ENCODE peak calls at places on chromosomes 12 and 14, in four cellular contexts. N is K562, F is HepG2, M is GM12878. Y is an unnamed sample.
A peak's percentile ranks its signal among the peaks of the same experiment; 100 is the strongest.

GRCh38 chr12:29778531-29778930 is 5.2 kb downstream of the TMTC1 start:
- DNase-seq in M (no peak), N (no peak), F (no peak), Y (no peak)

GRCh38 chr14:36626150-36626549 is 35.5 kb upstream of the PAX9 start:
- DNase-seq in M (no peak), F (no peak), N (no peak), Y (no peak)

GRCh38 chr14:61476737-61477410 is 155.5 kb downstream of the PRKCH start:
- DNase-seq in N (no peak), F (no peak), M (no peak), Y (no peak)

GRCh38 chr12:39157696-39158342 is 252.4 kb upstream of the CPNE8 start:
- DNase-seq in N (no peak), M (no peak), F (no peak), Y (no peak)

GRCh38 chr14:105092124-105092911 is 27.1 kb upstream of the GPR132 start:
- DNase-seq in M (no peak), N (no peak), F (no peak), Y (peak; percentile 41)

GRCh38 chr14:99773496-99774203 is 19.6 kb upstream of the EML1 start:
- DNase-seq in M (no peak), N (no peak), F (no peak), Y (peak; percentile 47)

GRCh38 chr12:92356405-92356804 is 210.8 kb upstream of the BTG1 start:
- DNase-seq in N (no peak), F (no peak), M (no peak), Y (no peak)

GRCh38 chr12:18595406-18595805 is 142.4 kb downstream of the PLCZ1 start:
- DNase-seq in N (no peak), M (no peak), F (no peak), Y (peak; percentile 29)

GRCh38 chr12:113138826-113139225 is 3.3 kb upstream of the RASAL1 start:
- DNase-seq in N (no peak), F (no peak), M (no peak), Y (no peak)

GRCh38 chr12:94863286-94863685 is 140.2 kb downstream of the NDUFA12 start:
- DNase-seq in F (no peak), N (no peak), M (no peak), Y (no peak)

GRCh38 chr14:51210594-51210993 is 29.5 kb upstream of the TMX1 start:
- DNase-seq in M (no peak), F (no peak), N (no peak), Y (no peak)

GRCh38 chr14:76883437-76883836 is 57.2 kb downstream of the LRRC74A start:
- DNase-seq in M (no peak), F (no peak), N (no peak), Y (no peak)

GRCh38 chr12:75437564-75437963 is 43.0 kb upstream of the GLIPR1 start:
- DNase-seq in M (no peak), F (peak; percentile 39), N (no peak), Y (no peak)

DNA sequence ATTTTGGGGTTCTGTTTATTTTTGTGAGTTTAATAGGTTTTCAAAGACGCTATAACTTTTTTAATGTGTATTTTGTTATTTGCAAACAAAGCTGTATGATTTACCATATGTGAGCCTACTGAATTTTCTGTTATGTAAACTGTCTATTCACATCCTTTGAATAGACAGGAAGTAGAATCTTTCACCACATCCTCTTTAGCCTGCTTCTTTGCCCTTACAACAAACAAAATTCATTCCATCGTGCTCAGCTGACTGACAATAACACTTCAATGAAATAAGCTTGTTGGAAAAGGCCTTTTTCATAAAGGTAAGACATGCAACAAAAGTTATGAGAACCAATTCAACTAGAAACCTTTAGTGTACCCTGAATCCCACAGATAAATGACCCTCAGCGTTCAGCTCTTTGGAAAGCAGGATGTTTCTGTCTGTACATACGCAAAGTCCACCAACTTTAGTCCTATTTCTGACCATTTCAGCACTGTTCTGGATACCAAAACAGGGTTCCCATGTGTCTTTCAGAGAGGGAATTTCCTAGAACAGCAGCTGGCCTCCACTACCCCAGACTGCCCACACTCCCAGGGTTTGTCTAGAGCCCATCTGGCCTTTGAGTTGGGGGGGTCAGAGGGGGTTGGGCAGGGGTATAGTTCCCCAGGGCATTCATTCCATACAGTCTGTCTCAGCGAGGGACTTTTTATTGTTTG is 71.3 kb downstream of the DUSP6 start:
- DNase-seq in N (no peak), M (no peak), F (no peak), Y (no peak)
- TF ChIP-seq CREB1 in N (no peak), M (no peak), F (no peak), Y (no peak)

DNA sequence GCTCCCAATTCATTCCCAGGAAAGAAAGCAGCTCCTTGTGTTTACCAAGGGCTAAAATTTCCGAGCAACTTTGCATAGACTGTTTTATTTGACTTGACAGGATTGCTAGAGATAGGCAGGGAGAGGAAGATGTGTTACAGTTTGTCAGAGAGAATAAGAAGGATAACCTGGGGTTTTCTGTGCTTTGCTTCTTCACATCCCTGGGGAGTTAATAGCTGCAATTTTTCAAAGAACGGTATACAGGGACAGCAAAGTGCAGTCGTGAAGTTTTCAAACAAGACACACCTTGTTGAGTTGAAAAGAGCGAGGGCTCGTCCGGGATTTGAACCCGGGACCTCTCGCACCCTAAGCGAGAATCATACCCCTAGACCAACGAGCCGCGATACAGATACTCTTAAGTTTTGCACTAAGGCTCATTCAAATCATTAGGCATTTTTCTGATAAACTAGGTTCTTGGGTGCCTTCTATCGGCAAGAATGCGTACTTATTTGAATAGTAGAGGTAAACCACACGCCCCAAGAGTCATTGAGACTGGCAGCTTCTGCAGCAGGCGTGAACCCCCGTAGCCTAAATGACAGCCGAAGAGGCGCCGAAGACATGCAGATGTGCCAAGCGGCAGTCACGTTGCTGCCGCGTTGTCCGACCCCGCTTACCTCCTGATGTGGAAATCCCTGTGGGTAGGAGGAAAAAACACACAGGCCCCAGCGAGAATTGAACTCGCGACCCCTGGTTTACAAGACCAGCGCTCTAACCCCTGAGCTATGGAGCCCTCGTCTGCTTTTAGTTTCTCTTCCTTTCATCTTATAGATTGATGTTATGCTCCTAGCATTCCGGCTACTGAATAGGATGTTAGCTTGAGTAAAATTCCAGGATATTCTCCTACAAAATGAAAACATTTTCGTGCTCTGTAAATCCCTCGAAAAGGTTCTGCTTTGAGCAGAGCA is 22.2 kb upstream of the RNASE12 start:
- DNase-seq in M (peak; percentile 98), F (peak; percentile 99), N (peak; percentile 67), Y (peak; percentile 96)
- TF ChIP-seq POLR2AphosphoS5 in M (no peak), F (no peak), N (no peak), Y (no peak)

GRCh38 chr12:4289334-4289878 is 15.8 kb downstream of the CCND2 start:
- DNase-seq in F (no peak), N (no peak), M (no peak), Y (no peak)
- H3K4me3 ChIP-seq in F (no peak overlapping the region), N (no peak overlapping the region), M (no peak overlapping the region), Y (no peak overlapping the region)

GRCh38 chr12:45189766-45190403 is 26.0 kb upstream of the ANO6 start:
- DNase-seq in N (no peak), M (no peak), F (no peak), Y (no peak)

GRCh38 chr12:45183263-45183662 is 32.6 kb upstream of the ANO6 start:
- DNase-seq in M (no peak), N (no peak), F (peak; percentile 13), Y (no peak)

GRCh38 chr12:45182511-45182910 is 33.4 kb upstream of the ANO6 start:
- DNase-seq in F (no peak), N (no peak), M (no peak), Y (no peak)

GRCh38 chr12:45186762-45187161 is 29.1 kb upstream of the ANO6 start:
- DNase-seq in M (no peak), F (no peak), N (no peak), Y (no peak)

GRCh38 chr12:45184145-45184958 is 31.5 kb upstream of the ANO6 start:
- DNase-seq in F (no peak), M (no peak), N (no peak), Y (no peak)
- TF ChIP-seq CREB1 in F (no peak), M (no peak), N (no peak), Y (no peak)

GRCh38 chr12:1935700-1936378 is 17.4 kb upstream of the CACNA2D4 start:
- DNase-seq in M (no peak), N (no peak), F (no peak), Y (no peak)

GRCh38 chr12:1939316-1939715 is 20.9 kb upstream of the CACNA2D4 start:
- DNase-seq in N (no peak), M (no peak), F (no peak), Y (no peak)

GRCh38 chr12:1937481-1938224 is 19.2 kb upstream of the CACNA2D4 start:
- DNase-seq in M (no peak), F (no peak), N (no peak), Y (no peak)

GRCh38 chr12:1936406-1937320 is 18.2 kb upstream of the CACNA2D4 start:
- DNase-seq in M (no peak), F (no peak), N (no peak), Y (no peak)

GRCh38 chr12:1939745-1940607 is 21.5 kb upstream of the CACNA2D4 start:
- DNase-seq in N (peak; percentile 72), F (peak; percentile 55), M (peak; percentile 45), Y (peak; percentile 82)
- TF ChIP-seq POLR2AphosphoS5 in N (no peak), F (no peak), M (no peak), Y (no peak)

GRCh38 chr14:93042968-93043940 is 72.5 kb downstream of the ITPK1 start:
- DNase-seq in M (no peak), F (peak; percentile 90), N (no peak), Y (no peak)
- H3K4me3 ChIP-seq in M (no peak overlapping the region), F (peak overlapping the region; percentile 19), N (no peak overlapping the region), Y (no peak overlapping the region)

GRCh38 chr12:55743131-55743921 is 404 bp downstream of the GDF11 start:
- DNase-seq in F (no peak), N (peak; percentile 88), M (no peak), Y (peak; percentile 83)

GRCh38 chr12:55739025-55739378 is 3.9 kb upstream of the GDF11 start:
- DNase-seq in N (no peak), M (no peak), F (no peak), Y (no peak)

GRCh38 chr12:55743967-55744931 is 1.3 kb downstream of the GDF11 start:
- DNase-seq in F (no peak), N (peak; percentile 42), M (no peak), Y (no peak)

GRCh38 chr12:55742719-55743130 is at the start of gene GDF11:
- DNase-seq in N (no peak), M (no peak), F (peak; percentile 39), Y (peak; percentile 91)

GRCh38 chr12:55741978-55742377 is 944 bp upstream of the GDF11 start:
- DNase-seq in F (no peak), N (no peak), M (no peak), Y (no peak)
- TF ChIP-seq CREB1 in F (no peak), N (no peak), M (no peak), Y (no peak)